ENCODE peak calls at places on chromosome 12, in eight cellular contexts. Q is CD8-positive, alpha-beta T cell; I is fibroblast of pulmonary artery; V is Panc1; L is omental fat pad; H is ascending aorta; T is heart left ventricle; F is fibroblast of mammary gland. R is an unnamed sample.

GRCh38 chr12:3145036-3145435 is 67.9 kb downstream of the TSPAN9 start:
- DNase-seq in V (no peak), F (no peak), I (no peak), L (no peak), H (no peak), T (peak; percentile 79), Q (no peak), R (no peak)

GRCh38 chr12:132030367-132031038 is 80.8 kb downstream of the EP400 start:
- DNase-seq in F (peak; percentile 50), I (peak; percentile 54), H (no peak), T (peak; percentile 53), L (no peak), Q (no peak), V (peak; percentile 54), R (no peak)

GRCh38 chr12:118137148-118137678 is 1.3 kb downstream of the PEBP1 start:
- DNase-seq in Q (no peak), F (no peak), I (no peak), H (no peak), L (no peak), T (no peak), V (no peak), R (no peak)

GRCh38 chr12:99605-100004 is 33.0 kb downstream of the IQSEC3 start:
- DNase-seq in V (no peak), L (no peak), I (peak; percentile 9), Q (no peak), F (no peak), T (no peak), H (no peak), R (no peak)

GRCh38 chr12:23049180-23049579 is 424.2 kb downstream of the ETNK1 start:
- DNase-seq in F (peak; percentile 45), I (peak; percentile 2), H (no peak), V (no peak), L (no peak), T (no peak), Q (no peak), R (no peak)

GRCh38 chr12:110811972-110812371 is 34.8 kb upstream of the CCDC63 start:
- DNase-seq in F (no peak), T (no peak), H (no peak), Q (no peak), V (no peak), I (no peak), L (no peak), R (no peak)

GRCh38 chr12:132246997-132247717 is 82.2 kb downstream of the GALNT9 start:
- DNase-seq in F (no peak), T (peak; percentile 31), Q (no peak), I (no peak), V (no peak), H (no peak), L (no peak), R (no peak)

GRCh38 chr12:94235894-94236293 is 87.5 kb downstream of the PLXNC1 start:
- DNase-seq in Q (no peak), T (no peak), V (no peak), F (no peak), L (no peak), I (no peak), H (no peak), R (no peak)

GRCh38 chr12:26153421-26154154 is 28.8 kb upstream of the BHLHE41 start:
- DNase-seq in F (peak; percentile 96), I (peak; percentile 95), H (no peak), T (no peak), Q (no peak), L (no peak), V (peak; percentile 100), R (no peak)

DNA sequence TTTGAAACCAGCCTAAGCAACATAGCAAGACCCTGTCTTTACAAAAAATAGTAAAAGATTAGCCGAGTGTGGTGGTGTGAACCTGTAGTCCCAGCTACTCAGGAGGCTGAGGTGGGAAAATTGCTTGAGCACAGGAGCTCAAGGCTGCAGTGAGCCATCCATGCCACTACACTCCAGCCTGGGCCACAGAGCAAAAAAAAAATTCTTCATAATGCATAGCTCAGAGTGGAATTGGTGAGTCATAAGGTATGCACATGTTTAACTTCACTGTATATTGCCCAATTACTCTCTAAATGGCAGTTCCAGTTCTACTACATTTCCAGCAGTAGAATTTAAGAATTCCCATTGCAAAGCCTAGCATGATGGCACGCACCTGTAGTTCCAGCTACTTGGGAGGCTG is 26.8 kb upstream of the CLIP1 start:
- DNase-seq in Q (no peak), T (no peak), I (peak; percentile 95), V (peak; percentile 64), F (peak; percentile 88), L (no peak), H (no peak), R (no peak)
- TF ChIP-seq CTCF in Q (no peak), T (no peak), I (peak; percentile 14), V (no peak), F (no peak), L (no peak), H (no peak), R (no peak)

DNA sequence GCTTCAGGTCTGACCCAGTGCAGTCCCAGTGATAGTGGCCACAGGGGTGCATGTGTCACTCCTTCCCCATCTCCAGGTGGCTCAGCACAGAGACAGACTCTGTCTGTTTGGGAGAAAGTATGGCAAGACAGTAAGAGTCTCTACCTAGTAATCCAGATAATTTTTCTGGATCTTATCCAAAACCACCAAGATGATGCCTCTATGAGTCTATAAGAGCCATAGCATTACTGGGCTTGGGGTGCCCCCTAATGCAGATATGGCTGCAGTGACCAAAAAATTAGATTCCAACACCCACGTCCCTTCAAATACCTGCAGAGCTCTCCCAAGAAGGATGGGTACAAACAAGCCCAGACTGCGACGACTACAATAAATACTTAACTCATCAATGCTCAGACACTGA is 123.8 kb downstream of the GRIP1 start:
- DNase-seq in Q (no peak), I (no peak), T (no peak), H (no peak), L (no peak), V (no peak), F (peak; percentile 15), R (no peak)
- TF ChIP-seq CTCF in Q (no peak), I (no peak), T (no peak), H (no peak), L (no peak), V (no peak), F (no peak), R (no peak)

DNA sequence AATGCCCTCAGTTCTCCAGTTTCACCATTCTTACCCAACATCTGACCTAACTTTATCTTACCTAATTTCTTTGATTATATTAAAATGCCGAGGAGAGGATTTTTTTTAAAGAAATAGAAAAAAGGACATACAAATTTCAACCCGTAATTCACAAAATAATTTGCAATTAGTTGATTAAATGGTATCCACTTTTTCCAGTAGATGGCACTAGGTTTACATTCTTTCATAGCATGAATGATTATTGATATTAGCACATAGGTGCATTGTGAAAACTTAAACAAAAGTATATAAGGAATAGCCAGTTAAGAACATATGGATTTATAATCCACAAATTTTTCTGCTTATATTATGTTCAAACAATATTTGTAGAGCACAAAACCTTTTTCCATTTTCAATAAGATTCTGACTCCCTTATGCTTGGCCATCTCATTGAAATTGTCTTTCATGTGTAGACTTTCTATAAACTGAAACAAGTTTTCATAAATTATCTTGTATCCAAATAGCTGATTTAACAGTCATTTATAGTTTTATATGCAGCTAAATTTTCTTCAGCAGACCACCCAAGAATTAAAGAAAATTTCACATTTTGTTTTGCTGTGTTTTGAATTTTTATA is 35.3 kb downstream of the MSRB3 start:
- DNase-seq in L (no peak), I (peak; percentile 62), T (no peak), H (no peak), F (peak; percentile 57), V (no peak), Q (no peak), R (no peak)
- TF ChIP-seq CTCF in L (no peak), I (peak; percentile 55), T (peak; percentile 54), H (no peak), F (peak; percentile 61), V (peak; percentile 57), Q (no peak), R (peak; percentile 29)

DNA sequence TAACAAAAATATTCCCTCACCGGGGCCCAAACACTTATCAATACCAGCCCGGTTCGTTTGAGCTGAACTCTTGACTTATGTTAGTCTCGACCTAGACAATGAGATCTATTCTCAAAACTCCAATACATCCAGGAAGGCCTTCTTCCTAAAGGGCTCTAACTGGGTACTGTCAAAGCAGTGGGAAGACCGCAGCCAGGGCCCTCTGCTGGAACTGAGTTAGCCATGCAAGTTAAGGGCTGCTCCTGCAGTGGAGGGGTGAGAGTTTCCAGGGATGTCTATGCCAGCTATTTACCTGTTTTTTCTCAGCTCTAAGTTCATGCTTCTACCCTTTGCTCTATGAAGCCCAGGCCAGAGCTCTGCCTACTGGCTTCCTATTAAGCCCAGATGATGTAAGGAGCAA is 348.8 kb downstream of the GXYLT1 start:
- DNase-seq in L (no peak), T (no peak), H (no peak), Q (no peak), F (no peak), I (no peak), V (no peak), R (no peak)
- TF ChIP-seq CTCF in L (no peak), T (no peak), H (no peak), Q (no peak), F (no peak), I (no peak), V (peak; percentile 9), R (no peak)